ENCODE peak calls at places on chromosomes 16 and 17, in ten cellular contexts. V, R, M, K, Z, Q, Y, O, W and B are unnamed samples.

GRCh38 chr17:9299695-9300094 is 275.9 kb downstream of the STX8 start:
- DNase-seq in Z (no peak), Q (no peak), M (no peak), O (no peak), Y (no peak), W (peak), R (no peak), K (no peak), V (no peak), B (no peak)

GRCh38 chr16:89475144-89475543 is 15.2 kb downstream of the ANKRD11 start:
- DNase-seq in V (no peak), W (no peak), K (no peak), R (no peak), M (no peak), O (peak), Y (no peak), Q (no peak), Z (no peak), B (no peak)

GRCh38 chr17:4499431-4500187 is 928 bp downstream of the SPNS2 start:
- DNase-seq in V (no peak), M (peak), W (peak), R (no peak), Q (no peak), O (peak), K (no peak), Y (no peak), Z (peak), B (no peak)

GRCh38 chr17:28471531-28472342 is 1.7 kb upstream of the SLC13A2 start:
- DNase-seq in M (no peak), V (no peak), K (peak), W (peak), Y (no peak), O (no peak), R (no peak), Z (no peak), Q (no peak), B (no peak)

GRCh38 chr17:80647746-80648145 is 103.1 kb downstream of the RPTOR start:
- DNase-seq in Q (peak), K (peak), Y (no peak), O (no peak), V (no peak), R (no peak), Z (no peak), M (no peak), W (no peak), B (no peak)

GRCh38 chr16:2224183-2224486 is 744 bp downstream of the E4F1 start:
- DNase-seq in Z (no peak), R (no peak), Q (no peak), W (no peak), K (peak), V (no peak), Y (no peak), O (no peak), M (no peak), B (no peak)

GRCh38 chr17:42683407-42684031 is 1.2 kb downstream of the CNTNAP1 start:
- DNase-seq in R (peak), K (peak), W (peak), V (no peak), Q (no peak), O (peak), Z (no peak), M (no peak), Y (no peak), B (no peak)

GRCh38 chr16:13331918-13332317 is 430.5 kb downstream of the SHISA9 start:
- DNase-seq in O (no peak), Y (no peak), R (no peak), Q (no peak), W (peak), K (no peak), M (no peak), V (no peak), Z (no peak), B (no peak)

GRCh38 chr17:15321556-15322250 is 19.7 kb downstream of the TEKT3 start:
- DNase-seq in Y (no peak), W (no peak), K (peak), R (no peak), Q (peak), O (no peak), Z (no peak), V (no peak), M (no peak), B (no peak)

GRCh38 chr16:51852892-51853291 is 694.1 kb downstream of the TOX3 start:
- DNase-seq in O (no peak), R (no peak), W (no peak), M (no peak), Z (no peak), V (no peak), Y (no peak), Q (no peak), K (no peak), B (no peak)

DNA sequence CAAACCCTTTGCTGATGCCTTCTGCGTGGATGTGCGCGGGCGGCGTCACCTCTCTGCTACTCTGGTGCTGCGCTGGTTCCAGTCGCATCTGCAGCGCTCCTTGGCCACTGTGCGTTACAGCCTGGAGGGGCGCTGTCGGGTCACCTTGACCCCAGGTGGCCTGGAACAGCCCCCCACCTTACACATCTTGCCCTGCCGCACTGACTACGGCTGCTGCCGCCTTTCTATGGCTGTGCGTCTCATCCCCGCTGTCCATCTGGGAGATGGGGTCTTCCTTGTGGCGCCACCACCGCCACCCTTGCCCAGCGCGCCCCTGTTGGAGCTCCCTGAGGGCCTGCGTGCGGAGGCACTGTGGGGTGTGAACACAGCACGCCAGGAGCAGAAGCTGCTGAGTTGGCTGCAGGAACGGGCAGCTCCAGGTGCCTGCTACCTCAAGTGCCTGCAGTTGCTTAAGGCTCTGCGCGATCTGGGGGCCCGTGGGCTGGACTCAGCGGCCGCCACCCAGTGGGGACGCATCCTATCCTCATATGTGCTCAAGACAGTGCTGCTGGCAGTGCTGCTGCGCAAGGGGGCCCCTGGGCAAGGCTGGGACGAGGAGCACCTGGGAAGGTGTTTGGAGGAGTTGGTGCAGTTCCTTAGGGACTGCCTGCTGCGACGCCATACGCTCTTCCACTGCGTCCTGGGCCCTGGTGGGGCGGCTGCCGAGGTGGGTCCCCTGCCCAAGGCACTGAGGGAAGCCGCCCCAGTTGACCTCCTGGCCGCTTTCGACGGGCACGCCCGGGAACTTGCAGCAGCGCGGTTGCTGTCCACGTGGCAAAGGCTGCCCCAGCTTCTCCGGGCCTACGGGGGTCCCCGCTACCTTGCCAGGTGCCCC is 1.6 kb downstream of the ITPRIPL2 start:
- DNase-seq in Q (no peak), V (no peak), R (no peak), O (peak), K (no peak), M (no peak), Z (no peak), Y (no peak), W (no peak), B (no peak)
- H3K4me3 ChIP-seq in Q (peak), V (no peak), R (no peak), O (peak), K (peak), M (no peak), Z (peak), Y (peak), W (peak), B (peak)

GRCh38 chr17:67399676-67400075 is 22.6 kb downstream of the PITPNC1 start:
- DNase-seq in M (no peak), Y (no peak), O (no peak), Z (no peak), R (no peak), V (no peak), K (no peak), Q (no peak), W (no peak), B (no peak)

GRCh38 chr17:67401598-67402504 is 24.8 kb downstream of the PITPNC1 start:
- DNase-seq in K (no peak), Y (no peak), M (no peak), V (peak), W (no peak), R (no peak), O (peak), Q (no peak), Z (no peak), B (no peak)

GRCh38 chr17:67400193-67400592 is 23.1 kb downstream of the PITPNC1 start:
- DNase-seq in W (no peak), O (no peak), V (no peak), M (no peak), Q (no peak), R (no peak), Y (no peak), K (no peak), Z (peak), B (no peak)

GRCh38 chr17:67403065-67403464 is 26.0 kb downstream of the PITPNC1 start:
- DNase-seq in Q (no peak), Z (no peak), K (no peak), V (no peak), W (no peak), Y (no peak), O (no peak), M (no peak), R (no peak), B (no peak)

GRCh38 chr17:67401106-67401505 is 24.0 kb downstream of the PITPNC1 start:
- DNase-seq in M (no peak), Z (no peak), W (no peak), V (no peak), Q (no peak), R (no peak), O (no peak), Y (no peak), K (no peak), B (no peak)
- H3K27ac ChIP-seq in M (peak), Z (no peak), W (no peak), V (no peak), Q (no peak), R (no peak), O (peak), Y (no peak), K (no peak), B (no peak)

GRCh38 chr16:84598391-84598750 is 19.5 kb downstream of the COTL1 start:
- DNase-seq in W (no peak), Y (no peak), R (no peak), O (no peak), K (no peak), M (no peak), Q (no peak), Z (peak), V (peak), B (no peak)

GRCh38 chr16:84596801-84597517 is 20.9 kb downstream of the COTL1 start:
- DNase-seq in O (no peak), Y (no peak), V (no peak), Z (no peak), K (no peak), R (no peak), M (no peak), W (no peak), Q (no peak), B (no peak)

GRCh38 chr16:84597518-84598390 is 20.1 kb downstream of the COTL1 start:
- DNase-seq in Y (no peak), Q (no peak), R (no peak), W (no peak), K (no peak), V (peak), O (no peak), Z (peak), M (no peak), B (no peak)

GRCh38 chr16:84600343-84601229 is 17.3 kb downstream of the COTL1 start:
- DNase-seq in Z (peak), Y (no peak), Q (no peak), W (no peak), M (peak), O (no peak), K (no peak), R (no peak), V (peak), B (no peak)

GRCh38 chr16:84599528-84600202 is 18.2 kb downstream of the COTL1 start:
- DNase-seq in K (no peak), W (peak), Z (peak), Y (peak), O (peak), Q (peak), R (no peak), M (peak), V (peak), B (no peak)
- H3K4me3 ChIP-seq in K (no peak), W (peak), Z (peak), Y (peak), O (peak), Q (peak), R (peak), M (peak), V (peak), B (peak)

GRCh38 chr16:17307501-17307900 is 163.3 kb downstream of the XYLT1 start:
- DNase-seq in Z (no peak), O (no peak), V (no peak), K (no peak), M (no peak), Y (no peak), Q (no peak), R (no peak), W (no peak), B (no peak)
- H3K27ac ChIP-seq in Z (no peak), O (no peak), V (no peak), K (no peak), M (no peak), Y (no peak), Q (no peak), R (no peak), W (no peak), B (no peak)

GRCh38 chr17:81802856-81803643 is 900 bp upstream of the GCGR start:
- DNase-seq in R (no peak), Q (no peak), Y (no peak), Z (no peak), O (peak), K (no peak), W (no peak), M (no peak), V (no peak), B (no peak)
- H3K4me3 ChIP-seq in R (no peak), Q (no peak), Y (no peak), Z (no peak), O (peak), K (no peak), W (no peak), M (no peak), V (no peak), B (no peak)

GRCh38 chr17:44442806-44443205 is 53.4 kb upstream of the ITGA2B start:
- DNase-seq in V (no peak), O (no peak), W (no peak), M (no peak), Z (no peak), Y (no peak), R (no peak), K (no peak), Q (no peak), B (no peak)

GRCh38 chr17:44448412-44448811 is 54.8 kb downstream of the GPATCH8 start:
- DNase-seq in M (no peak), V (no peak), Z (no peak), W (no peak), Q (no peak), O (no peak), R (no peak), K (no peak), Y (no peak), B (no peak)

GRCh38 chr17:44439168-44439567 is 49.7 kb upstream of the ITGA2B start:
- DNase-seq in Y (no peak), Z (no peak), V (no peak), R (no peak), O (no peak), K (no peak), W (no peak), M (no peak), Q (no peak), B (no peak)

DNA sequence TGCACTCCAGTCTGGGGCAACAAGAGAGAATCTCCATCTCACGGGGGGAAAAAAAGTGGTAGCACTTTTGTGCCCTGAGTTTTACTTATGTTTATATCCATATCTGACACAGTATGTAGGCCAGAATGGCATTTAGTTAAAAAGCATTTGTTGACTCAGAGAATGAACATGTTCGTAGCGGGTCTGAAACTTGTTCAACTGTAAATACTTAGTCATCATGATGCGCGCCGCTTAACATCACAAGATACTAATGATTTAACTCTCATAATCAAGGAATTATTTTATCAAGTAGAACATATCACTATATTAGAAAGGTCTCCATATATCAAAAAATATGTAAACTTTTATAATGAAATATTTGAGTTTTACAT is 55.3 kb upstream of the ITGA2B start:
- DNase-seq in Q (peak), W (no peak), V (no peak), R (no peak), K (peak), Y (no peak), O (no peak), Z (no peak), M (no peak), B (no peak)
- H3K27ac ChIP-seq in Q (peak), W (no peak), V (no peak), R (no peak), K (peak), Y (no peak), O (no peak), Z (no peak), M (no peak), B (no peak)

GRCh38 chr17:39863244-39863917 is 731 bp downstream of the IKZF3 start:
- DNase-seq in W (no peak), O (no peak), Q (no peak), V (peak), Z (no peak), Y (no peak), M (no peak), K (no peak), R (no peak), B (no peak)
- H3K4me3 ChIP-seq in W (no peak), O (peak), Q (no peak), V (peak), Z (peak), Y (no peak), M (peak), K (no peak), R (peak), B (peak)